ENCODE peak calls at places on chromosomes 13 and 19, in eight cellular contexts. A, H, D, Y, B, O, Z and L are unnamed samples.

GRCh38 chr19:35860818-35861639 is 4.3 kb downstream of the KIRREL2 start:
- DNase-seq in A (peak), H (no peak), D (no peak), Y (no peak), B (no peak), O (no peak), Z (no peak), L (no peak)

GRCh38 chr13:50893211-50893852 is 16.3 kb upstream of the RNASEH2B start:
- DNase-seq in A (no peak), H (no peak), D (no peak), Y (no peak), B (peak), O (no peak), Z (peak), L (no peak)

GRCh38 chr19:45568732-45569131 is 15.9 kb downstream of the OPA3 start:
- DNase-seq in A (no peak), H (no peak), D (no peak), Y (no peak), B (peak), O (no peak), Z (peak), L (no peak)

GRCh38 chr13:44232729-44233128 is 140.9 kb upstream of the SERP2 start:
- DNase-seq in A (no peak), H (no peak), D (no peak), Y (no peak), B (no peak), O (no peak), Z (no peak), L (no peak)

GRCh38 chr19:28793391-28794168 is 419.4 kb downstream of the UQCRFS1 start:
- DNase-seq in A (no peak), H (no peak), D (no peak), Y (no peak), B (no peak), O (no peak), Z (no peak), L (peak)

GRCh38 chr19:3042545-3043267 is 13.6 kb upstream of the TLE2 start:
- DNase-seq in A (no peak), H (no peak), D (no peak), Y (no peak), B (no peak), O (no peak), Z (no peak), L (no peak)

GRCh38 chr13:113140677-113141590 is 17.5 kb upstream of the PROZ start:
- DNase-seq in A (no peak), H (no peak), D (peak), Y (no peak), B (no peak), O (no peak), Z (no peak), L (peak)

GRCh38 chr13:76976488-76976887 is 15.4 kb upstream of the CLN5 start:
- DNase-seq in A (no peak), H (no peak), D (no peak), Y (no peak), B (peak), O (no peak), Z (peak), L (no peak)